ENCODE peak calls at places on chromosomes 1 and 21, in eight cellular contexts. One of them, this sample, is unnamed.

GRCh38 chr1:16048573-16049189 is 5.1 kb downstream of the CLCNKB start:
- DNase-seq in lung: peak; percentile 66
- DNase-seq in upper lobe of right lung: peak; percentile 84
- DNase-seq in cardiac fibroblast: no peak
- DNase-seq in A549: no peak
- DNase-seq in fibroblast of mammary gland: no peak
- DNase-seq in PC-9: no peak
- DNase-seq in GM06990: no peak
- DNase-seq in this sample: no peak

GRCh38 chr1:178086294-178087255 is 7.3 kb upstream of the RASAL2 start:
- DNase-seq in lung: peak; percentile 44
- DNase-seq in upper lobe of right lung: no peak
- DNase-seq in cardiac fibroblast: peak; percentile 84
- DNase-seq in A549: no peak
- DNase-seq in fibroblast of mammary gland: peak; percentile 67
- DNase-seq in PC-9: no peak
- DNase-seq in GM06990: no peak
- DNase-seq in this sample: no peak

GRCh38 chr1:182109780-182110179 is 48.3 kb upstream of the ZNF648 start:
- DNase-seq in lung: no peak
- DNase-seq in upper lobe of right lung: no peak
- DNase-seq in cardiac fibroblast: no peak
- DNase-seq in A549: no peak
- DNase-seq in fibroblast of mammary gland: no peak
- DNase-seq in PC-9: no peak
- DNase-seq in GM06990: no peak
- DNase-seq in this sample: no peak

GRCh38 chr1:234331511-234331910 is 41.7 kb upstream of the COA6 start:
- DNase-seq in lung: no peak
- DNase-seq in upper lobe of right lung: no peak
- DNase-seq in cardiac fibroblast: peak; percentile 73
- DNase-seq in A549: no peak
- DNase-seq in fibroblast of mammary gland: peak; percentile 76
- DNase-seq in PC-9: no peak
- DNase-seq in GM06990: no peak
- DNase-seq in this sample: no peak

GRCh38 chr1:176938375-176938774 is 226.1 kb downstream of the ASTN1 start:
- DNase-seq in lung: no peak
- DNase-seq in upper lobe of right lung: no peak
- DNase-seq in cardiac fibroblast: no peak
- DNase-seq in A549: no peak
- DNase-seq in fibroblast of mammary gland: no peak
- DNase-seq in PC-9: no peak
- DNase-seq in GM06990: no peak
- DNase-seq in this sample: no peak

GRCh38 chr1:183033205-183033604 is 10.0 kb downstream of the LAMC1 start:
- DNase-seq in lung: no peak
- DNase-seq in upper lobe of right lung: no peak
- DNase-seq in cardiac fibroblast: peak; percentile 0
- DNase-seq in A549: no peak
- DNase-seq in fibroblast of mammary gland: no peak
- DNase-seq in PC-9: no peak
- DNase-seq in GM06990: no peak
- DNase-seq in this sample: no peak

GRCh38 chr21:45381036-45381787 is 23.8 kb upstream of the COL18A1 start:
- DNase-seq in lung: no peak
- DNase-seq in upper lobe of right lung: peak; percentile 53
- DNase-seq in cardiac fibroblast: no peak
- DNase-seq in A549: no peak
- DNase-seq in fibroblast of mammary gland: no peak
- DNase-seq in PC-9: no peak
- DNase-seq in GM06990: no peak
- DNase-seq in this sample: no peak

GRCh38 chr1:40627987-40628902 is 37.2 kb downstream of the RIMS3 start:
- DNase-seq in lung: no peak
- DNase-seq in upper lobe of right lung: peak; percentile 6
- DNase-seq in cardiac fibroblast: no peak
- DNase-seq in A549: no peak
- DNase-seq in fibroblast of mammary gland: no peak
- DNase-seq in PC-9: peak; percentile 65
- DNase-seq in GM06990: peak; percentile 73
- DNase-seq in this sample: no peak

GRCh38 chr1:110746644-110747259 is 72.0 kb upstream of the KCNA3 start:
- DNase-seq in lung: no peak
- DNase-seq in upper lobe of right lung: no peak
- DNase-seq in cardiac fibroblast: peak; percentile 59
- DNase-seq in A549: peak; percentile 6
- DNase-seq in fibroblast of mammary gland: peak; percentile 47
- DNase-seq in PC-9: peak; percentile 58
- DNase-seq in GM06990: no peak
- DNase-seq in this sample: no peak

GRCh38 chr1:111618953-111619634 is 495 bp upstream of the RAP1A start:
- DNase-seq in lung: no peak
- DNase-seq in upper lobe of right lung: no peak
- DNase-seq in cardiac fibroblast: no peak
- DNase-seq in A549: no peak
- DNase-seq in fibroblast of mammary gland: no peak
- DNase-seq in PC-9: no peak
- DNase-seq in GM06990: no peak
- DNase-seq in this sample: no peak

GRCh38 chr1:10888289-10888688 is 91.8 kb upstream of the CASZ1 start:
- DNase-seq in lung: no peak
- DNase-seq in upper lobe of right lung: no peak
- DNase-seq in cardiac fibroblast: no peak
- DNase-seq in A549: no peak
- DNase-seq in fibroblast of mammary gland: no peak
- DNase-seq in PC-9: no peak
- DNase-seq in GM06990: no peak
- DNase-seq in this sample: no peak

DNA sequence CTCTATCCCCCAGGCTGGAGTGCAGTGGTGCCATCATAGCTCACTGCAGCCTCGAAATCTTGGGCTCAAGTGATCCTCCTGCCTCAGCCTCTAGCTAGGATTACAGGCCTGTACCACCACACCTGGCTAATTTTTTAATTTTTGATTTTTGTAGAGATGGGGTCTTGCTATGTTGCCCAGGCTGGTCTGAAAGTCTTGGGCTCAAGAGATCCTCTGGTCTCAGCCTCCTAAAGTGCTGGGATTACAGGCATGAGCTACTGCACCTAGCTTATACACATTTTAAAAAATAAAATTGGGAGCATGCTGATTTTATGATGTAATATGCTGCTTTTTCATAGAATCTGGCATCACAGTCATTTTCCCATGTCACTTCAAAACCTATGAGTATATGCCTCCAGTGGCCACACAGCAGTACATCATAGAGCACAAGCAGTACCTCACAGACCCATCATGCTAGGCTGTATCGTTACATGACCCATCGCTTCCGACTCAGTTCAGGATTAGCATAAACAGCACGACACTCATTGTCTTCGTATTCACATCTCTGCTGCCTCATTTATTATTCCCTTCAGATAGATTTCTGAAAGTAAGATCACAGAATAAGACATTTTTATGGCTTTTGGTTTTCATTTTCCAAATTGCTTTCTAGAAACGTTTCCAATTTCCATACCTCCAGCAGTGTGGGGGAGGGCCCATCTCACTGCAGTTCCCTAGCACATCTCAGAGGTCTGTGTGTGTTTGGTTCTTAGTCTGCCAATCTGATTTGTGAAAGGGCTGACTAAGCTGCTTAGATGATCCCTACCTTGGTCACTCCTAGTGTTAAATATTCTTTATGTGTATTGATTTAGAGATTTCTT is 36.0 kb upstream of the CCSAP start:
- DNase-seq in lung: no peak
- DNase-seq in upper lobe of right lung: no peak
- DNase-seq in cardiac fibroblast: peak; percentile 9
- DNase-seq in A549: peak; percentile 13
- DNase-seq in fibroblast of mammary gland: peak; percentile 16
- DNase-seq in PC-9: no peak
- DNase-seq in GM06990: no peak
- DNase-seq in this sample: no peak
- TF ChIP-seq CTCF in lung: no peak
- TF ChIP-seq CTCF in upper lobe of right lung: no peak
- TF ChIP-seq CTCF in cardiac fibroblast: no peak
- TF ChIP-seq CTCF in A549: no peak
- TF ChIP-seq CTCF in fibroblast of mammary gland: no peak
- TF ChIP-seq CTCF in PC-9: no peak
- TF ChIP-seq CTCF in GM06990: peak; percentile 9
- TF ChIP-seq CTCF in this sample: no peak

DNA sequence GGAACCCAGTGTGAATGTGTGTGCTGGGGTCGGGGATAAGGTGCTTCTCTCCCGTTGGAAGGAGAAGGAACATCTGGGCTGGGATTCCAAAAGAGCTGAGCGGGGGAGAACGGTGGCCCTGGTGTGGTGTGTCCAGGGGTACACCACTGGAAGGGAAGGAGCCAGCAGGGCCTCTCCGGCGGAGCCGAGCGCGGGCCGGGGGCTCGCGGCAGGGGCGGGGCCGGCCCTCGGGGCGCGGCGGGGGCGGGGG is 231 bp upstream of the RPS6KA1 start:
- DNase-seq in lung: no peak
- DNase-seq in upper lobe of right lung: no peak
- DNase-seq in cardiac fibroblast: no peak
- DNase-seq in A549: no peak
- DNase-seq in fibroblast of mammary gland: no peak
- DNase-seq in PC-9: no peak
- DNase-seq in GM06990: no peak
- DNase-seq in this sample: no peak
- H3K4me3 ChIP-seq in lung: no peak overlapping the region
- H3K4me3 ChIP-seq in upper lobe of right lung: peak overlapping the region; percentile 70
- H3K4me3 ChIP-seq in cardiac fibroblast: peak overlapping the region; percentile 47
- H3K4me3 ChIP-seq in A549: peak overlapping the region; percentile 58
- H3K4me3 ChIP-seq in fibroblast of mammary gland: peak overlapping the region; percentile 39
- H3K4me3 ChIP-seq in PC-9: peak overlapping the region; percentile 51
- H3K4me3 ChIP-seq in GM06990: peak overlapping the region; percentile 80
- H3K4me3 ChIP-seq in this sample: peak overlapping the region; percentile 61

GRCh38 chr1:171113377-171113776 is 22.7 kb downstream of the FMO3 start:
- DNase-seq in lung: no peak
- DNase-seq in upper lobe of right lung: no peak
- DNase-seq in cardiac fibroblast: peak; percentile 19
- DNase-seq in A549: no peak
- DNase-seq in fibroblast of mammary gland: no peak
- DNase-seq in PC-9: no peak
- DNase-seq in GM06990: no peak
- DNase-seq in this sample: no peak

GRCh38 chr1:171103862-171104261 is 13.2 kb downstream of the FMO3 start:
- DNase-seq in lung: no peak
- DNase-seq in upper lobe of right lung: no peak
- DNase-seq in cardiac fibroblast: no peak
- DNase-seq in A549: no peak
- DNase-seq in fibroblast of mammary gland: no peak
- DNase-seq in PC-9: no peak
- DNase-seq in GM06990: no peak
- DNase-seq in this sample: no peak

GRCh38 chr1:171107969-171108368 is 17.3 kb downstream of the FMO3 start:
- DNase-seq in lung: no peak
- DNase-seq in upper lobe of right lung: no peak
- DNase-seq in cardiac fibroblast: no peak
- DNase-seq in A549: no peak
- DNase-seq in fibroblast of mammary gland: no peak
- DNase-seq in PC-9: no peak
- DNase-seq in GM06990: no peak
- DNase-seq in this sample: no peak

GRCh38 chr1:171110485-171111340 is 20.0 kb downstream of the FMO3 start:
- DNase-seq in lung: no peak
- DNase-seq in upper lobe of right lung: no peak
- DNase-seq in cardiac fibroblast: peak; percentile 75
- DNase-seq in A549: no peak
- DNase-seq in fibroblast of mammary gland: peak; percentile 76
- DNase-seq in PC-9: no peak
- DNase-seq in GM06990: no peak
- DNase-seq in this sample: no peak

DNA sequence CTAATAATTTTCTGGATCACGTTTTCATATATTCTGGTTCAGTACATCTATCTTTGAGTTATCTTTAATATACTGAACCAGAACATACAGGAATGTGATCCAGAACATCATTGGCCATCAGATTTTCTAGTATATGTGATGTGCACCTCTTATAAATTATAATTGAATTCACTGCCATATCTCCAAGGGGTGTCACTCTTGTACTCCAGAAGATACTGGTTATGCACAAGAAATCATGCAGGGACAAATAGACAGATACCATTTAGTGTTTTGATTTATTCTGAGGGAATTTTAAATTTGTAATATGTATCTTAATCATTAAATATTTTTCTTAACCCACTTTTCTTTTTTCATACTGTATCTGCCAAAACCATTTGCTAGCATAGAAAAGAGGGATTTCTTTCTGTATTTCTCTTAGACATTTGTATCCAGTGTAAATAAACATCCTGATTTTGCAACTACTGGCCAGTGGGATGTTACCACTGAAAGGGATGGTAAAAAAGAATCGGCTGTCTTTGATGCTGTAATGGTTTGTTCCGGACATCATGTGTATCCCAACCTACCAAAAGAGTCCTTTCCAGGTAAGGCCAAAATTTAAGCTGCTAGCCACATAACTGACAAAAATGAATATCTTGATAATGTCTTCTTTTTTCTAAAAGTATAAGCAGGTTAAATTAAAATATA is 16.7 kb downstream of the FMO3 start:
- DNase-seq in lung: no peak
- DNase-seq in upper lobe of right lung: no peak
- DNase-seq in cardiac fibroblast: peak; percentile 39
- DNase-seq in A549: no peak
- DNase-seq in fibroblast of mammary gland: peak; percentile 29
- DNase-seq in PC-9: no peak
- DNase-seq in GM06990: no peak
- DNase-seq in this sample: no peak
- TF ChIP-seq CTCF in lung: no peak
- TF ChIP-seq CTCF in upper lobe of right lung: peak; percentile 8
- TF ChIP-seq CTCF in cardiac fibroblast: no peak
- TF ChIP-seq CTCF in A549: no peak
- TF ChIP-seq CTCF in fibroblast of mammary gland: no peak
- TF ChIP-seq CTCF in PC-9: no peak
- TF ChIP-seq CTCF in GM06990: no peak
- TF ChIP-seq CTCF in this sample: no peak

DNA sequence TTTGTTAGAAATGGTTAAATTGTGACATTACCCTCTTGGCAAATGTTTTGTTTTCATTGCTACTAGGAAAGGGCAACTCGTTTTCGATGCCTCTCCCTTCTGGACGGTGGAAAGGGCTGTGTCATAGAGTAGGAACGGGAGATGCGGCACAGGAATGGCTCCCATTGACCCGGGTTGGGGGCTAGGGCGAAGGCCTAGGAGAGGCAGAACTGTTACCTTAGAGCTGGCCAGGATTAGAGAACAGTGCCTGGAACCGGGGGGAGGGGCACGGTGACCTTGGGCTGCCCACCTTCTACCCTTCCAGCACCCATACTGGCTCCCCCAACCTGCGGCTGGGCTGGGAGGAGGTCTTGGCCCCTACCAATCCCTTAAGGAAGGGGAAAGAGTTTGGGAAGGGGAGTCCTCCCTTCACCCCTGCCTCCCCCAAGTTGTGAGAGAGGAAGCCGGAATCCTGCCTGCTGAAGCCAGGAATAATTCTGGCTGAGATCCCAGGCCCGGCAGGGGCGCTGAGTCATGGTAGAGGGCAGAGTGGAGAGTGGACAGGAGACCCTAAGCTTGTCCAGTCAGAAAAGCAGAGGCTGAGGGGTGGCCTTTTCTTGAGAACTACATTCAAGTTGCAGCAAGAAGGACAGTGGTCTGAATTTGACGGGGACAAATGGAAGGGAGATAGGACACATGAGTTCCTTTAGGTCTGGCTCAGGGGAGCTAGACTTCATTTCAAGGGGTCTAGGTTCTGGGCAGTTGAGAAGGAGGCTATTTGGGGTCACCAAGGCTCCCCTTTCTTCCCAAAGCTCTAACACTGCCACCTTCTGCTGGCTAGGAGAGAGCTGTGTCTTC is 8.2 kb downstream of the LMNA start:
- DNase-seq in lung: peak; percentile 77
- DNase-seq in upper lobe of right lung: peak; percentile 84
- DNase-seq in cardiac fibroblast: peak; percentile 92
- DNase-seq in A549: peak; percentile 87
- DNase-seq in fibroblast of mammary gland: peak; percentile 96
- DNase-seq in PC-9: peak; percentile 84
- DNase-seq in GM06990: no peak
- DNase-seq in this sample: no peak
- H3K4me3 ChIP-seq in lung: no peak overlapping the region
- H3K4me3 ChIP-seq in upper lobe of right lung: peak overlapping the region; percentile 39
- H3K4me3 ChIP-seq in cardiac fibroblast: peak overlapping the region; percentile 35
- H3K4me3 ChIP-seq in A549: peak overlapping the region; percentile 28
- H3K4me3 ChIP-seq in fibroblast of mammary gland: peak overlapping the region; percentile 99
- H3K4me3 ChIP-seq in PC-9: peak overlapping the region; percentile 56
- H3K4me3 ChIP-seq in GM06990: no peak overlapping the region
- H3K4me3 ChIP-seq in this sample: peak overlapping the region; percentile 50